ENCODE peak calls at places on chromosomes 5 and 9, in four cellular contexts. One of them, this sample, is unnamed.

GRCh38 chr5:54870251-54870650 is 115.1 kb downstream of the ESM1 start:
- DNase-seq in IMR-90: no peak
- DNase-seq in lung: no peak
- DNase-seq in MM.1S: no peak
- DNase-seq in this sample: no peak

GRCh38 chr5:58201922-58202648 is 257.8 kb downstream of the PLK2 start:
- DNase-seq in lung: no peak
- DNase-seq in IMR-90: no peak
- DNase-seq in MM.1S: no peak
- DNase-seq in this sample: peak; percentile 20

GRCh38 chr9:135960328-135961276 is 571 bp downstream of the UBAC1 start:
- DNase-seq in MM.1S: peak; percentile 11
- DNase-seq in IMR-90: no peak
- DNase-seq in lung: no peak
- DNase-seq in this sample: peak; percentile 5

GRCh38 chr5:43110606-43111170 is 10.0 kb upstream of the ZNF131 start:
- DNase-seq in IMR-90: no peak
- DNase-seq in MM.1S: peak; percentile 19
- DNase-seq in lung: no peak
- DNase-seq in this sample: peak; percentile 6

GRCh38 chr9:116160676-116161571 is 7.3 kb downstream of the PAPPA start:
- DNase-seq in lung: no peak
- DNase-seq in IMR-90: no peak
- DNase-seq in MM.1S: no peak
- DNase-seq in this sample: no peak

GRCh38 chr5:133370904-133371303 is 241.4 kb downstream of the FSTL4 start:
- DNase-seq in lung: no peak
- DNase-seq in IMR-90: no peak
- DNase-seq in MM.1S: no peak
- DNase-seq in this sample: no peak

GRCh38 chr5:85337400-85337799 is 952.7 kb upstream of the EDIL3 start:
- DNase-seq in lung: no peak
- DNase-seq in MM.1S: no peak
- DNase-seq in IMR-90: no peak
- DNase-seq in this sample: no peak

GRCh38 chr9:4985376-4986266 is 549 bp downstream of the JAK2 start:
- DNase-seq in MM.1S: peak; percentile 39
- DNase-seq in IMR-90: peak; percentile 45
- DNase-seq in lung: peak; percentile 39
- DNase-seq in this sample: peak; percentile 53

GRCh38 chr9:18788256-18788655 is 244.8 kb downstream of the SAXO1 start:
- DNase-seq in MM.1S: no peak
- DNase-seq in lung: no peak
- DNase-seq in IMR-90: no peak
- DNase-seq in this sample: no peak

GRCh38 chr5:60010328-60010727 is 116.8 kb upstream of the PDE4D start:
- DNase-seq in IMR-90: no peak
- DNase-seq in MM.1S: no peak
- DNase-seq in lung: no peak
- DNase-seq in this sample: no peak

GRCh38 chr5:143155445-143155844 is 248.0 kb downstream of the NR3C1 start:
- DNase-seq in MM.1S: no peak
- DNase-seq in IMR-90: no peak
- DNase-seq in lung: no peak
- DNase-seq in this sample: no peak

GRCh38 chr5:158991391-158991790 is 108.3 kb downstream of the EBF1 start:
- DNase-seq in MM.1S: no peak
- DNase-seq in lung: no peak
- DNase-seq in IMR-90: peak; percentile 6
- DNase-seq in this sample: no peak

GRCh38 chr9:134705786-134706185 is 64.2 kb downstream of the COL5A1 start:
- DNase-seq in IMR-90: no peak
- DNase-seq in MM.1S: no peak
- DNase-seq in lung: no peak
- DNase-seq in this sample: no peak

GRCh38 chr9:21294904-21295538 is 10.1 kb downstream of the IFNA5 start:
- DNase-seq in lung: no peak
- DNase-seq in MM.1S: peak; percentile 7
- DNase-seq in IMR-90: no peak
- DNase-seq in this sample: no peak

GRCh38 chr5:43168175-43168574 is 23.9 kb upstream of the NIM1K start:
- DNase-seq in IMR-90: no peak
- DNase-seq in MM.1S: no peak
- DNase-seq in lung: no peak
- DNase-seq in this sample: no peak

GRCh38 chr5:156497816-156498215 is 170.9 kb downstream of the SGCD start:
- DNase-seq in lung: no peak
- DNase-seq in MM.1S: no peak
- DNase-seq in IMR-90: peak; percentile 74
- DNase-seq in this sample: peak; percentile 14

GRCh38 chr5:90308787-90309585 is 100.6 kb downstream of the CETN3 start:
- DNase-seq in IMR-90: no peak
- DNase-seq in MM.1S: no peak
- DNase-seq in lung: no peak
- DNase-seq in this sample: no peak

GRCh38 chr5:137752873-137753226 is 1.3 kb downstream of the HNRNPA0 start:
- DNase-seq in IMR-90: no peak
- DNase-seq in MM.1S: no peak
- DNase-seq in lung: peak; percentile 34
- DNase-seq in this sample: peak; percentile 4

GRCh38 chr5:127423173-127423798 is 94.2 kb upstream of the PRRC1 start:
- DNase-seq in IMR-90: no peak
- DNase-seq in MM.1S: peak; percentile 27
- DNase-seq in lung: no peak
- DNase-seq in this sample: no peak

GRCh38 chr5:36640949-36641348 is 34.5 kb downstream of the SLC1A3 start:
- DNase-seq in IMR-90: no peak
- DNase-seq in MM.1S: no peak
- DNase-seq in lung: no peak
- DNase-seq in this sample: no peak

GRCh38 chr9:68619636-68620035 is 79.0 kb upstream of the TMEM252 start:
- DNase-seq in IMR-90: no peak
- DNase-seq in lung: no peak
- DNase-seq in MM.1S: no peak
- DNase-seq in this sample: no peak

GRCh38 chr9:13532407-13532806 is 252.9 kb upstream of the MPDZ start:
- DNase-seq in IMR-90: no peak
- DNase-seq in MM.1S: no peak
- DNase-seq in lung: no peak
- DNase-seq in this sample: no peak

GRCh38 chr5:61624966-61625681 is 293.1 kb downstream of the ZSWIM6 start:
- DNase-seq in MM.1S: no peak
- DNase-seq in lung: no peak
- DNase-seq in IMR-90: no peak
- DNase-seq in this sample: no peak

GRCh38 chr5:59204114-59204897 is 621.4 kb downstream of the RAB3C start:
- DNase-seq in lung: no peak
- DNase-seq in IMR-90: no peak
- DNase-seq in MM.1S: no peak
- DNase-seq in this sample: no peak

GRCh38 chr5:124702442-124703024 is 43.9 kb downstream of the ZNF608 start:
- DNase-seq in MM.1S: no peak
- DNase-seq in IMR-90: no peak
- DNase-seq in lung: no peak
- DNase-seq in this sample: no peak

GRCh38 chr5:180785151-180785781 is 17.3 kb downstream of the MGAT1 start:
- DNase-seq in IMR-90: peak; percentile 87
- DNase-seq in lung: no peak
- DNase-seq in MM.1S: no peak
- DNase-seq in this sample: peak; percentile 40

GRCh38 chr9:131418143-131419028 is 24.5 kb downstream of the PRRC2B start:
- DNase-seq in lung: no peak
- DNase-seq in MM.1S: no peak
- DNase-seq in IMR-90: peak; percentile 41
- DNase-seq in this sample: no peak

GRCh38 chr5:66249920-66250319 is 105.8 kb downstream of the SREK1 start:
- DNase-seq in lung: no peak
- DNase-seq in MM.1S: no peak
- DNase-seq in IMR-90: no peak
- DNase-seq in this sample: no peak

GRCh38 chr5:78984020-78984610 is 995 bp downstream of the ARSB start:
- DNase-seq in lung: no peak
- DNase-seq in IMR-90: peak; percentile 21
- DNase-seq in MM.1S: peak; percentile 48
- DNase-seq in this sample: peak; percentile 24

GRCh38 chr9:121985792-121986494 is 107.2 kb downstream of the TTLL11 start:
- DNase-seq in lung: no peak
- DNase-seq in MM.1S: no peak
- DNase-seq in IMR-90: no peak
- DNase-seq in this sample: no peak

GRCh38 chr9:125919565-125919964 is 172.4 kb downstream of the PBX3 start:
- DNase-seq in lung: no peak
- DNase-seq in IMR-90: peak; percentile 35
- DNase-seq in MM.1S: no peak
- DNase-seq in this sample: no peak

GRCh38 chr9:130542457-130543228 is 36.7 kb upstream of the FUBP3 start:
- DNase-seq in MM.1S: no peak
- DNase-seq in IMR-90: no peak
- DNase-seq in lung: no peak
- DNase-seq in this sample: peak; percentile 18

GRCh38 chr9:34510506-34511159 is 12.2 kb downstream of the ENHO start:
- DNase-seq in IMR-90: no peak
- DNase-seq in MM.1S: no peak
- DNase-seq in lung: no peak
- DNase-seq in this sample: no peak

GRCh38 chr5:123116757-123117156 is 27.7 kb downstream of the PRDM6 start:
- DNase-seq in MM.1S: no peak
- DNase-seq in IMR-90: no peak
- DNase-seq in lung: no peak
- DNase-seq in this sample: no peak

GRCh38 chr9:81634437-81634836 is 54.9 kb downstream of the TLE1 start:
- DNase-seq in MM.1S: no peak
- DNase-seq in lung: no peak
- DNase-seq in IMR-90: no peak
- DNase-seq in this sample: no peak

GRCh38 chr9:101354143-101354764 is 30.6 kb downstream of the BAAT start:
- DNase-seq in MM.1S: no peak
- DNase-seq in IMR-90: no peak
- DNase-seq in lung: no peak
- DNase-seq in this sample: peak; percentile 51

GRCh38 chr9:128078504-128079434 is 10.7 kb downstream of the SLC25A25 start:
- DNase-seq in MM.1S: peak; percentile 80
- DNase-seq in lung: no peak
- DNase-seq in IMR-90: peak; percentile 63
- DNase-seq in this sample: peak; percentile 23

GRCh38 chr5:149526855-149527590 is 24.2 kb downstream of the CSNK1A1 start:
- DNase-seq in lung: no peak
- DNase-seq in IMR-90: no peak
- DNase-seq in MM.1S: no peak
- DNase-seq in this sample: no peak

GRCh38 chr5:149528661-149529060 is 22.6 kb downstream of the CSNK1A1 start:
- DNase-seq in MM.1S: no peak
- DNase-seq in IMR-90: no peak
- DNase-seq in lung: no peak
- DNase-seq in this sample: peak; percentile 60

GRCh38 chr5:149532413-149532812 is 18.8 kb downstream of the CSNK1A1 start:
- DNase-seq in MM.1S: no peak
- DNase-seq in lung: no peak
- DNase-seq in IMR-90: no peak
- DNase-seq in this sample: no peak

DNA sequence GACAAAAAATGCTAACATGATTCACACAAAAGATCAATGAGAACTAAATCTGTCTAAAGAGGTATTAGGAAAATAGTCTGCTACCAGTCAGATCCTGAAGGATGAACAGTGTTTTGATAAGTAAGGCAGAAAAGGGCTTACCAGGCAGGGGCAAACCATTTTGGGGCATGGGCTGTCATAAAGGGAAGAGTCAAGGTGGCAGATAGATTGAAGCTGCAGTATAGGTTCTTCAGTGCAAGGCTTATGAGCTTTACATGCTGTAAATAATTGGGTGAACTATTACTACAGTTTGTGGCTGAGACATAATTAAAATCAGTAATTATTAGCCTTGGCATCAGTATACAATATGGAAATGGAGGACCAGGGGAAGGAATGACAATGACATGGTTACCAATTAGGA is 21.8 kb downstream of the CSNK1A1 start:
- DNase-seq in IMR-90: no peak
- DNase-seq in lung: no peak
- DNase-seq in MM.1S: no peak
- DNase-seq in this sample: no peak
- H3K27ac ChIP-seq in IMR-90: no peak overlapping the region
- H3K27ac ChIP-seq in lung: no peak overlapping the region
- H3K27ac ChIP-seq in MM.1S: no peak overlapping the region
- H3K27ac ChIP-seq in this sample: peak overlapping the region; percentile 20

GRCh38 chr9:91431485-91431884 is 7.9 kb upstream of the NFIL3 start:
- DNase-seq in MM.1S: no peak
- DNase-seq in lung: no peak
- DNase-seq in IMR-90: no peak
- DNase-seq in this sample: no peak

GRCh38 chr9:91433180-91433579 is 9.5 kb upstream of the NFIL3 start:
- DNase-seq in IMR-90: peak; percentile 98
- DNase-seq in lung: no peak
- DNase-seq in MM.1S: peak; percentile 84
- DNase-seq in this sample: peak; percentile 81

DNA sequence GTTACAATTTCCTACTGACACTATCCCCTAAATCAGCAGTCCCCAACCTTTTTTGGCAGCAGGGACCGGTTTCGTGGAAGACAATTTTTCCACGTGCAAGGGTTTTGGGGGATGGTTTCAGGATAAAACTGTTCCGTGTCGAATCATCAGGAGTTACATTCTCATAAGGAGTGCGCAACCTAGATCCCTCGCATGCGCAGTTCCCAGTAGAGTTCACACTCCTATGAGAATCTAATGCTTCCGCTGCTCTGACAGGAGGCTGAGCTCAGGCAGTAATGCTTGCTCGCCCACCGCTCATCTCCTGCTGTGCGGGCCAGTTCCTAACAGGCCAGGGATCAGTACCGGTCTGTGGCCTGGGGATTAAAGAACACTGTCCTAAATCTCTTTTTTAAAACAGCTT is 13.2 kb upstream of the NFIL3 start:
- DNase-seq in IMR-90: no peak
- DNase-seq in lung: no peak
- DNase-seq in MM.1S: no peak
- DNase-seq in this sample: no peak
- TF ChIP-seq CTCF in IMR-90: no peak
- TF ChIP-seq CTCF in lung: no peak
- TF ChIP-seq CTCF in MM.1S: no peak
- TF ChIP-seq CTCF in this sample: no peak

DNA sequence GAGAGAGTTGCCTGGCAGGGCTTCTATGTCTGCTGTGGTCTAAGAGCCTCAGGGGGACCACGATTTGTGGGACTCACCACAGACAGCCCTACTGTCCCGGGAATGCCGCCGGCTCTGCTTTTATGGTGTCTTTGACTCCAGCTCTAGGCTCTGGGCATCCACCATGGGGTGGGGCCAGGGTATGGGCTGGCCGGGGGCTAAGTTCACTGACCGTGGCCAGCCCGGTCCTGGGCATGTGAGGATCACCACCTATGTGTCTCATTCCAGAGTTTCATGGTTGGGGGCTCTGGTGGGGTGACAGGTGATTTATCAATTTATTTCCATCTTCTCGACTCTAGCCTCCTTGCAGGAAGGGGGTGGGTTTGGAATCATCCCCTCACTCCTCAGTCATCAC is 139.4 kb downstream of the GADD45G start:
- DNase-seq in lung: no peak
- DNase-seq in IMR-90: no peak
- DNase-seq in MM.1S: no peak
- DNase-seq in this sample: no peak
- H3K27ac ChIP-seq in lung: no peak overlapping the region
- H3K27ac ChIP-seq in IMR-90: no peak overlapping the region
- H3K27ac ChIP-seq in MM.1S: peak overlapping the region; percentile 81
- H3K27ac ChIP-seq in this sample: no peak overlapping the region

GRCh38 chr9:14652729-14653377 is 40.4 kb downstream of the ZDHHC21 start:
- DNase-seq in MM.1S: no peak
- DNase-seq in lung: no peak
- DNase-seq in IMR-90: peak; percentile 24
- DNase-seq in this sample: peak; percentile 4
- TF ChIP-seq CTCF in MM.1S: peak; percentile 43
- TF ChIP-seq CTCF in lung: peak; percentile 12
- TF ChIP-seq CTCF in IMR-90: peak; percentile 59
- TF ChIP-seq CTCF in this sample: peak; percentile 66

This sample was measured in foreskin keratinocyte.